ENCODE peak calls at places on chromosomes 13 and 19, in seven cellular contexts. U, Z, X, H, W, V and P are unnamed samples. For H3K4me1, the result is how much of the 10 kb centered on the place peaks cover.

GRCh38 chr19:52669586-52669985 is 31.4 kb upstream of the ZNF83 start:
- DNase-seq in U (no peak), Z (no peak), V (no peak), H (no peak), X (no peak), W (no peak), P (no peak)

GRCh38 chr13:76094645-76095044 is 458.5 kb downstream of the LMO7 start:
- DNase-seq in V (no peak), Z (no peak), X (no peak), H (no peak), W (no peak), U (no peak), P (no peak)

GRCh38 chr13:34578471-34578870 is 363.6 kb upstream of the NBEA start:
- DNase-seq in X (no peak), W (peak), V (peak), U (no peak), Z (no peak), H (no peak), P (no peak)

GRCh38 chr19:39093761-39094160 is 9.6 kb downstream of the ACP7 start:
- DNase-seq in V (no peak), U (peak), Z (no peak), H (no peak), W (peak), X (no peak), P (no peak)

GRCh38 chr19:8641908-8642547 is 11.6 kb downstream of the NFILZ start:
- DNase-seq in Z (peak), U (peak), V (no peak), X (no peak), W (peak), H (peak), P (no peak)

GRCh38 chr13:48236528-48237353 is 3.7 kb downstream of the ITM2B start:
- DNase-seq in X (no peak), U (no peak), Z (no peak), H (no peak), V (no peak), W (peak), P (no peak)

GRCh38 chr19:38736413-38737280 is 7.6 kb downstream of the CAPN12 start:
- DNase-seq in U (no peak), H (peak), V (no peak), Z (peak), W (peak), X (no peak), P (no peak)

GRCh38 chr13:49869514-49869913 is 66.6 kb downstream of the SPRYD7 start:
- DNase-seq in Z (no peak), W (peak), X (no peak), H (peak), U (peak), V (no peak), P (no peak)

GRCh38 chr13:69683921-69684663 is 423.5 kb upstream of the ATXN8OS start:
- DNase-seq in U (no peak), V (no peak), H (peak), W (no peak), Z (no peak), X (no peak), P (no peak)

GRCh38 chr19:33114302-33114701 is 17.6 kb upstream of the WDR88 start:
- DNase-seq in U (no peak), X (no peak), Z (peak), V (no peak), W (no peak), H (no peak), P (no peak)

GRCh38 chr19:12330340-12330739 is 3.1 kb downstream of the ZNF563 start:
- DNase-seq in V (no peak), W (no peak), H (no peak), Z (no peak), U (no peak), X (no peak), P (no peak)

GRCh38 chr13:41622545-41623429 is 165.4 kb downstream of the RGCC start:
- DNase-seq in H (no peak), Z (no peak), X (no peak), W (peak), V (no peak), U (peak), P (no peak)

GRCh38 chr13:66509176-66509575 is 721.0 kb downstream of the PCDH9 start:
- DNase-seq in W (no peak), Z (no peak), H (no peak), U (peak), X (no peak), V (no peak), P (no peak)

GRCh38 chr13:112859817-112860190 is 109.2 kb upstream of the MCF2L start:
- DNase-seq in X (no peak), U (peak), Z (no peak), H (no peak), W (peak), V (peak), P (no peak)

GRCh38 chr19:49593233-49594113 is 2.5 kb downstream of the PRR12 start:
- DNase-seq in X (peak), H (peak), W (peak), Z (peak), U (peak), V (peak), P (peak)

GRCh38 chr13:66831317-66831716 is 398.8 kb downstream of the PCDH9 start:
- DNase-seq in U (no peak), X (no peak), W (no peak), V (no peak), Z (no peak), H (no peak), P (no peak)

GRCh38 chr13:105611424-105611823 is 924.0 kb downstream of the EFNB2 start:
- DNase-seq in X (no peak), U (peak), Z (no peak), W (peak), H (no peak), V (no peak), P (no peak)

GRCh38 chr19:12603714-12604113 is 6.9 kb downstream of the ZNF490 start:
- DNase-seq in H (no peak), U (peak), Z (no peak), W (peak), V (no peak), X (peak), P (no peak)

GRCh38 chr13:87235621-87236020 is 435.6 kb upstream of the SLITRK5 start:
- DNase-seq in Z (no peak), X (no peak), V (no peak), U (peak), H (no peak), W (no peak), P (no peak)

GRCh38 chr13:77565635-77566034 is 30.1 kb downstream of the SCEL start:
- DNase-seq in Z (peak), H (peak), U (peak), X (no peak), W (peak), V (peak), P (no peak)

GRCh38 chr19:52653161-52653560 is 15.0 kb upstream of the ZNF83 start:
- DNase-seq in H (no peak), Z (no peak), W (no peak), U (no peak), V (no peak), X (no peak), P (no peak)

GRCh38 chr19:8550070-8550469 is 27.2 kb downstream of the MYO1F start:
- DNase-seq in X (no peak), H (no peak), U (no peak), Z (no peak), V (no peak), W (no peak), P (no peak)

GRCh38 chr13:113117335-113117872 is 5.2 kb upstream of the F10 start:
- DNase-seq in X (peak), W (no peak), V (no peak), Z (no peak), H (no peak), U (no peak), P (no peak)

GRCh38 chr13:40269086-40269485 is 397.4 kb downstream of the FOXO1 start:
- DNase-seq in W (peak), H (no peak), Z (no peak), U (no peak), V (no peak), X (no peak), P (no peak)

GRCh38 chr13:64482373-64482772 is 2747.8 kb downstream of the PCDH9 start:
- DNase-seq in V (no peak), U (no peak), X (no peak), W (no peak), H (no peak), Z (no peak), P (no peak)

DNA sequence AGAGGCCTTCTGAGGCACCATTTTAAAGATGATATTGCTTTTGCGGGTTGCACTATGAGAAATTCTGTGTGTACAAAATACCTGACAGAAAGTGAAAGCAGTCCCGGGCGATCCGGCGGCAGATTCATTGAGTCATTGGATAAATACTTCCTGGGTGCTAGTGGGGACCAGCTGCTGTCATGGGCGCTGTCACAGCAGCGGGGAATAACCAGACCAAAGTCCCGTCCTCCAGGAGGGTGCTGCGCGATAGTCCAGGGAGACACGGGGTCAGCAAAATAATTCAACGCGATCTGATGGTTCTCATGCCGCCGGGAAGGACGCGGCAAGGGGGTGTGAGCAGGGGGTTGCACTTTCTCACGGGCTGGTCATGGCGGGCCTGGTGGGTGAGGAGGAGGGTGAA is 13.5 kb downstream of the ZFR2 start:
- DNase-seq in U (no peak), H (no peak), Z (no peak), W (no peak), X (no peak), V (peak), P (no peak)
- H3K4me3 ChIP-seq in U (no peak), H (no peak), Z (no peak), W (no peak), X (no peak), V (peak), P (no peak)

DNA sequence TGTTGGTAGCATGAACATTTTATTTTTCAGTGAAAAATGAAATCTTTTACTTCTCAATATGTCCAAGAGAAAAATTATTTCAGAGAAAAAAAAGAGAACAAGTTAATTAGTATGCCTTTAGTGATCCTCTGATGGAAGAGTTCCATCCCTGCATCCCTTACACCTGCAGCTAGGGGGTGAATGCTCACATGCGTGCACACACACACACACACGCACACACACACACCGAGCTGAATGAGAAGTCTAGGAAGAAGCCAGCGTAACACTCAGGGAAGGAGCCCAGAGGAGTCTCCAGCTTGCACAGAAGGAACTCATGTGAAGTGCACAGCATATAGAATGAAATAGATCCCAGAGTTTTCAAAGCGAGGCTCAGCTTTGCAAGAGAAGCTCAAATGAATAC is 510.5 kb downstream of the IRS2 start:
- DNase-seq in W (no peak), V (no peak), Z (no peak), U (no peak), X (no peak), H (peak), P (no peak)
- H3K4me1 ChIP-seq in W (under half), V (under half), Z (under half), U (under half), X (under half), H (half or more), P (under half)

DNA sequence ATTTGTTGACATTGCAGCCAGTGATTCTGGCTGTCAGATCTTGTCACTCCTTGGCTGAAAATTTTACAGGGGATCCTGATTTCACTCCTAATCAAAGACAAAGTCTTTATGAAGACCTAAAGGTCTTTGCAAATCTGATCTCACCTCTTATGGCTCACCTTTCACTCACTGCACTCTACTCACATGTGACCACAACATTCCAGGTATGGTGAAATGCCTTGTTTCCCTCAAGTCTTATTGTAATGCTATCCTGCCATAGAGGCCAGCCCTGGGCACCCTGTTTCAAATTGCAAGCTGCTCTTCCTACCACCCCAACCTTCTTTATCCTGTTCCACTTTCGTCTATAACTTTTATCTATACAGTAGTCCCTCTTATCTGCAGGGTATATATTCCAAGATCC is 200.1 kb downstream of the NDFIP2 start:
- DNase-seq in W (peak), X (no peak), U (no peak), V (peak), H (no peak), Z (no peak), P (no peak)
- TF ChIP-seq CTCF in W (no peak), X (no peak), U (no peak), V (no peak), H (no peak), Z (no peak), P (no peak)

GRCh38 chr19:40280608-40281221 is 4.4 kb downstream of the AKT2 start:
- DNase-seq in W (no peak), X (no peak), V (no peak), U (no peak), H (no peak), Z (no peak), P (no peak)
- H3K4me3 ChIP-seq in W (no peak), X (no peak), V (no peak), U (no peak), H (no peak), Z (no peak), P (no peak)

GRCh38 chr19:35902870-35903475 is 644 bp downstream of the HCST start:
- DNase-seq in W (no peak), Z (no peak), X (no peak), V (no peak), H (no peak), U (no peak), P (no peak)
- H3K4me1 ChIP-seq in W (under half), Z (half or more), X (under half), V (under half), H (under half), U (under half), P (under half)

DNA sequence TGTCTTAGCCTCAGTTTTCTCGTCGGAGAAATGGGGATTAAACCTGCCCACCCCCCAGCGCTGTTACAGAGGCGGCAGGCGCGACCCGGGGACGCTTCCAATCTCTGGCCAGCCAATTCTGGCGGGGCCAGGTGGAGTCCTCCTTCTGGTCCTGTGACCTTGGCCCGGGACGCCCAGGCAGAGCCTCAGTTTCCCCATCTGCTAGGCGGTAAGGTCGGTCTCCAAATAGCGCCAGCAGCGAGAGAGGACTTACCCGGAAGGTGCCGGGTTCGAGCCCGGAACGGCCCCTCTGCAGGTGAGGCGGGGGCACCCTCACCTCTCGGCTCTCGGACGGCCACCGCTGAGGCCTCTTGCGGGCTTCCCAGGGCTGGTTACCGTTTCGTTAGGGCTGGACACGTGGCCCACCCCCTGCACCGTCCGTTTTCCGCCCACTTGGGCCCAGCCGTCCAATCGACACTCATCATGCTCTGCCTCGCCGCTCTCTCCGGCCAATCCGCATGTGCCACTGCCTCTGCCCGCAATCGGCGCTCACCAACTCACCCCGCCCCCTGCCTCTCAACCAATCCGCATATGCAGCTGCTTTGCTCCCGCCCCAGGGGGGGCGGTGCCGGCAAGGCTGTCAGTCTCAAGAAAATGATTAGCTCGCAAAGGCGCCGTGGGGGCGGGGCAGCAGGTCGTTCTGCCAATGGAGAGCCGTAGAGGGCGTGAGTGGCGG is at the start of gene ISOC2:
- DNase-seq in W (peak), H (peak), Z (peak), X (peak), U (peak), V (peak), P (peak)
- TF ChIP-seq CTCF in W (no peak), H (no peak), Z (no peak), X (no peak), U (no peak), V (no peak), P (no peak)

GRCh38 chr19:10461047-10461949 is 41.0 kb downstream of the PDE4A start:
- DNase-seq in X (peak), H (peak), V (peak), W (peak), U (peak), Z (peak), P (peak)
- H3K4me3 ChIP-seq in X (peak), H (peak), V (no peak), W (peak), U (peak), Z (no peak), P (peak)

GRCh38 chr19:46528601-46529447 is 33.2 kb upstream of the PNMA8B start:
- DNase-seq in U (no peak), H (no peak), W (no peak), Z (no peak), X (no peak), V (no peak), P (no peak)
- H3K4me1 ChIP-seq in U (under half), H (under half), W (under half), Z (under half), X (under half), V (under half), P (under half)

DNA sequence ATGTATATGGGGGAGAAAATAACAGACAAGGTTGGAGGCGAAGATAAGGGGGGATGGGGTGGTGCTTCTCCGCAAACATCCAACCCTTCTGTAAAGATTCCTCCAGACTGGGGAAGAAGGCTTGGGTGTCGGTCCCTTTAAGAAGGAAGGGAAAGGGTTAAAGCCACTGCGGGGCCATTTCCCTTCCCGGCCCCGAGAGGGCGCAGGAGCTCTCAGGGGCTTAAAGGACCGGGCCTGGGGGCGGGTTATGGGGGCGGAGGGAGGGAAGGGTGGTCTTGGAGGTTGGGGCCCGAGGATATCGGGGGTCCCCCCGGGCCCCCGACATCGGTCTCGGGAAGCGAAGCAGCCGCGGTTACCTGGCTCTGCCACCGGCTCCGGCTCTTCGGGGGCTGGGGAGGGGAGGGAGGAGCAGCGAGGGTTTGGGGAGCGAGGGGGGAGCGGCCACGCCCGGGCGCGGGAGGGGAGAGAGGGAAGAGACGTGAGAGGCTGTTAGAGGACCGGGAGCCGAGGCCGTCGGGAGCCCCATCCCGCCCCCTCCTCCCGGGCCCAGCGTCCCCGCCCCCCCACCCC is 2.8 kb downstream of the TNNT1 start:
- DNase-seq in W (peak), H (peak), V (peak), X (no peak), Z (peak), U (no peak), P (no peak)
- TF ChIP-seq CTCF in W (peak), H (peak), V (peak), X (no peak), Z (peak), U (peak), P (no peak)

GRCh38 chr19:17796838-17797168 is 1.9 kb downstream of the B3GNT3 start:
- DNase-seq in X (no peak), H (peak), W (no peak), V (no peak), U (no peak), Z (no peak), P (no peak)
- H3K4me3 ChIP-seq in X (no peak), H (no peak), W (no peak), V (peak), U (no peak), Z (peak), P (no peak)